ENCODE peak calls at places on chromosomes 6 and 20, in four cellular contexts. H, D, N and M are unnamed samples.

GRCh38 chr6:77456531-77457248 is 6.6 kb downstream of the HTR1B start:
- DNase-seq in H (no peak), D (peak; percentile 65), N (peak; percentile 58), M (no peak)

GRCh38 chr6:12152023-12152960 is 137.9 kb upstream of the EDN1 start:
- DNase-seq in H (no peak), D (no peak), N (no peak), M (no peak)

GRCh38 chr20:40232288-40232687 is 456.7 kb downstream of the MAFB start:
- DNase-seq in H (no peak), D (no peak), N (no peak), M (no peak)

GRCh38 chr20:15396900-15397299 is 1059.5 kb upstream of the FLRT3 start:
- DNase-seq in H (no peak), D (no peak), N (no peak), M (no peak)

GRCh38 chr6:79712144-79712543 is 81.0 kb downstream of the SH3BGRL2 start:
- DNase-seq in H (no peak), D (no peak), N (no peak), M (no peak)

GRCh38 chr6:169702640-169703246 is 817 bp downstream of the C6orf120 start:
- DNase-seq in H (peak; percentile 57), D (no peak), N (peak; percentile 23), M (peak; percentile 50)

GRCh38 chr6:13814938-13815575 is 700 bp upstream of the MCUR1 start:
- DNase-seq in H (peak; percentile 37), D (no peak), N (peak; percentile 33), M (peak; percentile 76)

GRCh38 chr6:157637516-157637915 is 185.5 kb upstream of the SNX9 start:
- DNase-seq in H (no peak), D (no peak), N (no peak), M (no peak)

GRCh38 chr20:47150403-47151152 is 205.9 kb downstream of the ZMYND8 start:
- DNase-seq in H (peak; percentile 78), D (peak; percentile 75), N (peak; percentile 82), M (peak; percentile 73)

GRCh38 chr20:46070215-46070910 is 19.4 kb downstream of the NCOA5 start:
- DNase-seq in H (no peak), D (no peak), N (peak; percentile 37), M (no peak)

GRCh38 chr6:134502614-134503541 is 185.0 kb upstream of the SGK1 start:
- DNase-seq in H (no peak), D (no peak), N (no peak), M (no peak)

GRCh38 chr6:161091972-161092701 is 100.6 kb downstream of the MAP3K4 start:
- DNase-seq in H (no peak), D (no peak), N (peak; percentile 36), M (no peak)

GRCh38 chr6:16481680-16482079 is 243.3 kb downstream of the GMPR start:
- DNase-seq in H (no peak), D (no peak), N (no peak), M (no peak)

GRCh38 chr6:119147101-119148053 is 68.9 kb upstream of the FAM184A start:
- DNase-seq in H (peak; percentile 91), D (peak; percentile 96), N (peak; percentile 95), M (peak; percentile 21)

GRCh38 chr6:144922120-144922722 is 637.1 kb downstream of the UTRN start:
- DNase-seq in H (no peak), D (no peak), N (peak; percentile 4), M (no peak)

GRCh38 chr20:33673411-33674293 is 576 bp downstream of the NECAB3 start:
- DNase-seq in H (peak; percentile 61), D (no peak), N (peak; percentile 31), M (no peak)

GRCh38 chr6:136962661-136963060 is 40.6 kb downstream of the SLC35D3 start:
- DNase-seq in H (no peak), D (no peak), N (no peak), M (no peak)

GRCh38 chr6:27547157-27548075 is 74.5 kb upstream of the ZNF184 start:
- DNase-seq in H (peak; percentile 48), D (peak; percentile 74), N (peak; percentile 89), M (peak; percentile 4)

GRCh38 chr6:5767471-5767870 is 239.3 kb downstream of the NRN1 start:
- DNase-seq in H (no peak), D (no peak), N (no peak), M (no peak)

GRCh38 chr6:150857062-150857905 is 8.2 kb upstream of the MTHFD1L start:
- DNase-seq in H (no peak), D (peak; percentile 72), N (peak; percentile 92), M (no peak)

GRCh38 chr6:16849280-16850210 is 88.3 kb upstream of the ATXN1 start:
- DNase-seq in H (no peak), D (no peak), N (peak; percentile 93), M (no peak)

GRCh38 chr6:69019832-69020231 is 384.8 kb downstream of the ADGRB3 start:
- DNase-seq in H (no peak), D (no peak), N (peak; percentile 9), M (no peak)

GRCh38 chr20:16761305-16761829 is 13.2 kb downstream of the OTOR start:
- DNase-seq in H (peak; percentile 37), D (peak; percentile 74), N (peak; percentile 86), M (peak; percentile 73)

GRCh38 chr20:13325033-13325432 is 104.0 kb downstream of the ISM1 start:
- DNase-seq in H (peak; percentile 34), D (peak; percentile 18), N (peak; percentile 63), M (no peak)

DNA sequence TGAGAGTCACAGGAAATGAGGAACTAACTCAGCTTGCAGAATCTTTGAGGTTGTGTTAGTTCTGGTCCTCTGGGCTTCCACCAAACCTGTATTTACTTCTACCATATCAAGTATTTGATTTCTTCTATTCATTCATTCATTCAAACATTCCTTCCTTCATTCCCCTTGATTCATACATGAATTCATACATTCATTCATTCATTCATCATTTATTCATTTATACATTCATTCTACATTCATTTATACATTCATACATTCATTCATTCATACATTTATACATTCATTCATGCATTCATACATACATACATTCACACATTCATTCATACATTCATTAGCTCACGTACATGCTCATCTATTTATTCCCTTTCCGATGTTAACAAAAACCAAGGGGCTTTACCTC is 120.3 kb downstream of the BMP7 start:
- DNase-seq in H (no peak), D (no peak), N (no peak), M (no peak)
- TF ChIP-seq CTCF in H (no peak), D (no peak), N (no peak), M (no peak)

DNA sequence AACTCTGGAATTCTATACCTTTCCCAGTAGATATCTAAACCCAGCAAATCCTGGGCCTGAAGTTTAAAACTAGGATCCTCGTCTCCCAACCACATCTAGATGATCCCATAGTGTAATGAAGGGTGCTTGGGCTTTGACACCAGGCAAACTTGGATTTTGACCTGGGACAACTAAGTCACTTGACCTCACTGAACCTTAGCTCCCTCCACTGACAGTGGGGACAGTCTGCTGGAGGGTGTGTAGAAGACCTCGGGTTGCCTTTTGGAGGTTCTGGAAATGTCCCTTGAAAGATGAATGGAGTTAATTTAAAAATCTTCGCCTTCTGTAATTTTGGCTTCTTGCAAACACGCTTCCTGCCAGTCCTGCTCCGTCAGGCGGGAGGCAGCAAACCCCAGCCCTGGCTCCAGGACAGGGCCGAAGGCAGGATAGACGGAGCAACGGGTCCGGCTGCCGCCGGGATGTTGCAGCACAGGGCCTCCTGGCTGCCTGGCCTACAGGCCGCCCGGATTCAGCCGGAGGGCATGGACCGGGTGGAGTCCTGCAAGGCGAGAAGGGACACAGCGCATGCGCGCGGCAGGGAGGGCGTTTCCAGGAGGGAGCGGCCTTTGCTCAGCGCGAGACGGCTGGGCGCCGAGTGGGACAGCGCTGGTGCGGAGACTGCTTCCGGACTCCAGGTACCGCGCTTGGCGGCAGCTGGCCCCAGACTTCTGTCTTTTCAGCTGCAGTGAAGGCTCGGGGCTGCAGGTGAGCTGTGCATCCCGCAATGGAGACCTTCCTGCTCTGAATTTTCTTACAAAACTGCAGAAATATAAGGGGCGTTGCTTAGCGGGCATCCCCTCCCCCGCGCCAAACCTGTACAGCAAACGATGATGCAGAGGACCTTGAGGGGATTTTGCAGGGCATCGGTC is at the start of gene TMEM14A:
- DNase-seq in H (peak; percentile 96), D (peak; percentile 89), N (peak; percentile 97), M (peak; percentile 92)
- H2AFZ ChIP-seq in H (peak within 1 kb of the TSS; percentile 97), D (peak within 1 kb of the TSS; percentile 1), N (peak within 1 kb of the TSS; percentile 88), M (peak within 1 kb of the TSS; percentile 91)

GRCh38 chr20:32447136-32448027 is 89.3 kb downstream of the ASXL1 start:
- DNase-seq in H (no peak), D (no peak), N (no peak), M (no peak)
- H3K36me3 ChIP-seq in H (peaks cover 98% of the 10 kb centered on the region), D (peaks cover 3% of the 10 kb centered on the region), N (peaks cover 4% of the 10 kb centered on the region), M (no peaks in the 10 kb centered on the region)

DNA sequence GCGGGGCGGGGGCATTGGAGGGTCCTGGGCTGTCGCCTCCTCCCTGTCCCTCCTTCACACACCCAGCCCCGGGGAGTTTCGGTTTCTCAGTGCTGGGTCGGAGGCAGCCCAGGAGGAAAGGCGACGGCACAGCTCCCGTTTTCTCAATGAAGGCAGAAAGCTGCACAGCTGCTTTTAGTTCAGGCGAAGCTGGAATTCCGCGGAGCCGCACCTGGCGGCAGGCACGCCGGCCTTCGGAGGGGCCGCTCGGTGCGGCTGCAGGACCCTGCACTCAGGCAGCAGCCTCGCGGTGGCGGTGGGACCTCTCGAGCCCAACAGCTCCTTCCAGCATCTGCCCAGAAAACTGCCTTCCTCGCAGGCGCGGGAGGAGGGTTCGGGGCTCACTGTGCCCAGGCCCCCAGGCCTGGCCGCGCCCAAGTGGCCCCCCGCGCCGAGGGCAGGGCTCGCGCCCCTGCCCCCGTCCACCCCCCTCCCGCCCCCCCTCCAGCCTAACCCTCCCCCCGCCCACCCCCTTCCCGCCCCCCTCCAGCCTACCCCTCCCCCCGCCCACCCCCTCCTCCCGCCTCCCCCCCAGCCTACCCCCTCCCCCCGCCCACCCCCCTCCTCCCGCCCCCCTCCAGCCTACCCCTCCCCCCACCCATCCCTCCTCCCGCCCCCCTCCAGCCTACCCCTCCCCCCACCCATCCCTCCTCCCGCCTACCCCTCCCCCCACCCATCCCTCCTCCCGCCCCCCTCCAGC is 4.8 kb downstream of the FOXQ1 start:
- DNase-seq in H (no peak), D (no peak), N (peak; percentile 48), M (no peak)
- TF ChIP-seq CTCF in H (no peak), D (no peak), N (no peak), M (no peak)

GRCh38 chr6:143286280-143286795 is 164.2 kb downstream of the ADAT2 start:
- DNase-seq in H (no peak), D (no peak), N (no peak), M (no peak)
- H2AFZ ChIP-seq in H (no peak overlapping the region), D (no peak overlapping the region), N (no peak overlapping the region), M (no peak overlapping the region)

GRCh38 chr20:507006-507758 is 36.4 kb downstream of the CSNK2A1 start:
- DNase-seq in H (no peak), D (no peak), N (no peak), M (no peak)
- H3K36me3 ChIP-seq in H (peaks cover 75% of the 10 kb centered on the region), D (peaks cover 37% of the 10 kb centered on the region), N (peaks cover 56% of the 10 kb centered on the region), M (peaks cover 82% of the 10 kb centered on the region)

DNA sequence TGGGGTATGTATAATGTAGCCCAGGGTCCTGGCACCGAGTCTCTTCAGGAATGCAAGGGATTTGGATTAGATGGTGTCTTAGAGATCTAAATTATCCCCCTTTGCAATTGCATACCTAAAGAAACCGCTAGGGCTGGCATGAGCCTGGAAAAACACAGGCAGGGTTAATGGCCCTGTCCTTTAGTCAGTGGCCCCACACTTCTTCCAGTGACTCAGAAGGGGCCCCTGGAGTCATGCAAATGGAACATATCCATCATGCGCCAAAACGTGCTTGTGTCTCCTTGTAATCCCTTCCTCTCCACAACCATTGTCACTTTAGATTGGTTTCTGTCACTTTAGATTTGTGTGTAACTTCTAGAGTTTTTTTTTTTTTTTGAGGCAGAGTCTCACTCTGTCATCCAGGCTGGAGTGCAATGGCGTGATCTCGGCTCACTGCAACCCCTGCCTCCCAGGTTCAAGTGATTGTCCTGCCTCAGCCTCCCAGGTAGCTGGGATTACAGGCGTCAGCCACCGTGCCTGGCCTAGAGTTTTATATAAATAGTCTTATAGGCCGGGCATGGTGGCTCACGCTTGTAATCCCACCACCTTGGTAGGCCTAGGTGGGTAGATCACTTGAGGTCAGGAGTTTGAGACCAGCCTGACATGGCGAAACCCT is 8.7 kb upstream of the MYBL2 start:
- DNase-seq in H (peak; percentile 53), D (no peak), N (peak; percentile 53), M (no peak)
- TF ChIP-seq CTCF in H (peak; percentile 37), D (no peak), N (no peak), M (peak; percentile 16)

GRCh38 chr20:37947943-37948342 is 45.0 kb downstream of the VSTM2L start:
- DNase-seq in H (no peak), D (no peak), N (no peak), M (no peak)
- H2AFZ ChIP-seq in H (no peak overlapping the region), D (no peak overlapping the region), N (no peak overlapping the region), M (no peak overlapping the region)